ENCODE peak calls at places on chromosomes 6 and 20, in five cellular contexts. M, Y, L, K and Q are unnamed samples.

GRCh38 chr20:10478205-10478604 is 43.1 kb downstream of the SLX4IP start:
- DNase-seq in K (no peak), L (no peak), Y (no peak), M (no peak), Q (no peak)

GRCh38 chr20:3358676-3359340 is 48.7 kb downstream of the DNAAF9 start:
- DNase-seq in K (no peak), M (no peak), Y (no peak), L (no peak), Q (no peak)

GRCh38 chr6:167893416-167893815 is 66.7 kb downstream of the AFDN start:
- DNase-seq in L (no peak), Y (no peak), K (no peak), M (no peak), Q (no peak)

GRCh38 chr6:15901141-15902115 is 227.5 kb upstream of the MYLIP start:
- DNase-seq in L (no peak), Y (no peak), M (no peak), K (peak; percentile 48), Q (no peak)

GRCh38 chr6:167968091-167968490 is 29.4 kb upstream of the KIF25 start:
- DNase-seq in Y (no peak), K (no peak), M (no peak), L (no peak), Q (no peak)

GRCh38 chr6:9161731-9162130 is 726.4 kb upstream of the SLC35B3 start:
- DNase-seq in K (no peak), M (no peak), Y (no peak), L (no peak), Q (no peak)

GRCh38 chr6:38393986-38394385 is 245.7 kb downstream of the BTBD9 start:
- DNase-seq in K (no peak), M (no peak), Y (no peak), L (no peak), Q (no peak)

GRCh38 chr6:45148278-45148677 is 179.9 kb upstream of the RUNX2 start:
- DNase-seq in K (no peak), M (no peak), Y (no peak), L (no peak), Q (no peak)

GRCh38 chr6:148146717-148147116 is 195.9 kb upstream of the SASH1 start:
- DNase-seq in K (no peak), Y (no peak), M (peak; percentile 13), L (no peak), Q (peak; percentile 8)

GRCh38 chr20:31587545-31588389 is 17.3 kb upstream of the ID1 start:
- DNase-seq in K (no peak), M (no peak), L (no peak), Y (peak; percentile 57), Q (no peak)

GRCh38 chr6:5584072-5584471 is 322.8 kb downstream of the FARS2 start:
- DNase-seq in L (no peak), K (no peak), M (no peak), Y (no peak), Q (no peak)

GRCh38 chr6:133132092-133132491 is 109.1 kb upstream of the EYA4 start:
- DNase-seq in Y (no peak), L (no peak), M (no peak), K (no peak), Q (no peak)

GRCh38 chr6:26215200-26216014 is 128.2 kb downstream of the HFE start:
- DNase-seq in Y (no peak), K (no peak), M (peak; percentile 30), L (no peak), Q (peak; percentile 38)

GRCh38 chr20:10856237-10856636 is 182.4 kb upstream of the JAG1 start:
- DNase-seq in Y (peak; percentile 27), M (no peak), L (no peak), K (no peak), Q (no peak)

GRCh38 chr20:35947489-35947888 is 6.8 kb downstream of the SCAND1 start:
- DNase-seq in K (no peak), M (peak; percentile 29), Y (no peak), L (no peak), Q (no peak)

GRCh38 chr6:170049641-170050491 is 241.0 kb downstream of the DLL1 start:
- DNase-seq in Y (peak; percentile 62), K (peak; percentile 48), L (peak; percentile 91), M (no peak), Q (no peak)

GRCh38 chr6:100549406-100550167 is 84.9 kb upstream of the SIM1 start:
- DNase-seq in M (no peak), K (no peak), L (no peak), Y (no peak), Q (no peak)

GRCh38 chr6:134828641-134829040 is 121.3 kb downstream of the ALDH8A1 start:
- DNase-seq in L (no peak), M (no peak), K (no peak), Y (no peak), Q (no peak)

GRCh38 chr6:3194535-3195376 is 32.7 kb downstream of the TUBB2B start:
- DNase-seq in K (no peak), M (no peak), L (no peak), Y (no peak), Q (no peak)

GRCh38 chr6:135939216-135939610 is 87.7 kb downstream of the PDE7B start:
- DNase-seq in K (peak; percentile 28), M (no peak), Y (no peak), L (peak; percentile 18), Q (no peak)

GRCh38 chr6:150196942-150197745 is 54.3 kb downstream of the PPP1R14C start:
- DNase-seq in K (no peak), M (no peak), Y (no peak), L (no peak), Q (no peak)

GRCh38 chr6:52571099-52571755 is 5.6 kb downstream of the TRAM2 start:
- DNase-seq in M (no peak), Y (no peak), L (no peak), K (peak; percentile 59), Q (no peak)

GRCh38 chr6:4860387-4860786 is 84.2 kb downstream of the CDYL start:
- DNase-seq in M (no peak), L (no peak), Y (no peak), K (no peak), Q (no peak)

GRCh38 chr6:31898200-31899011 is 908 bp upstream of the EHMT2 start:
- DNase-seq in L (no peak), K (no peak), M (peak; percentile 33), Y (no peak), Q (peak; percentile 58)

GRCh38 chr6:129029778-129030177 is 146.8 kb downstream of the LAMA2 start:
- DNase-seq in Y (no peak), M (no peak), L (no peak), K (no peak), Q (no peak)

GRCh38 chr6:142192343-142192742 is 45.3 kb downstream of the VTA1 start:
- DNase-seq in L (no peak), K (no peak), Y (no peak), M (no peak), Q (no peak)

GRCh38 chr6:163094881-163095280 is 319.6 kb upstream of the QKI start:
- DNase-seq in Y (no peak), L (no peak), K (no peak), M (no peak), Q (no peak)

GRCh38 chr6:163099621-163100171 is 314.8 kb upstream of the QKI start:
- DNase-seq in K (no peak), L (no peak), M (no peak), Y (no peak), Q (no peak)

GRCh38 chr6:163092846-163093245 is 321.7 kb upstream of the QKI start:
- DNase-seq in L (no peak), K (no peak), M (no peak), Y (no peak), Q (no peak)

GRCh38 chr6:163098827-163099469 is 315.6 kb upstream of the QKI start:
- DNase-seq in K (no peak), Y (no peak), L (no peak), M (no peak), Q (no peak)

DNA sequence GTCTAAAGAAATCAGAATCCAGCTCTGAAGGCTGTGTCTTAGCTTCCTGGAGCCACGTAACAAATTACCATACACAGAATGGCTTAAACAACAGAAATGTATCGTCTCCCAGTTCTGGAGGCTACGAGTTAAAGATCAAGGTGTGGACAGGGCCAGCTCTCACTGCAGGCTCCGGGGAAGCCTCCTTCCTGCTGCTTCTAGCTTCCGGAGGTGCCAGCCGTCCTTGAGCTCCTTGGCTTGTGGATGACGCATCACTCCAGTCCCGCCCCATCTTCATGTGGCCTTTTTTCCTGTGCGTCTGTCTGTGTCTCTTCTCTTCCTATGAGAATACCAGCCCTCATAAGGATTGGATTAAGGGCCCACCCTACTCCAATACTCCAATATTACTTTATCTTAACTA is 319.1 kb upstream of the QKI start:
- DNase-seq in M (no peak), Y (no peak), L (no peak), K (no peak), Q (no peak)
- H3K27me3 ChIP-seq in M (no peaks in the 10 kb centered on the region), Y (no peaks in the 10 kb centered on the region), L (no peaks in the 10 kb centered on the region), K (no peaks in the 10 kb centered on the region), Q (no peaks in the 10 kb centered on the region)

GRCh38 chr20:37383229-37383989 is 37.5 kb downstream of the SRC start:
- DNase-seq in Y (peak; percentile 48), L (no peak), M (no peak), K (peak; percentile 34), Q (no peak)
- H3K27ac ChIP-seq in Y (peak overlapping the region; percentile 25), L (no peak overlapping the region), M (no peak overlapping the region), K (peak overlapping the region; percentile 36), Q (no peak overlapping the region)

DNA sequence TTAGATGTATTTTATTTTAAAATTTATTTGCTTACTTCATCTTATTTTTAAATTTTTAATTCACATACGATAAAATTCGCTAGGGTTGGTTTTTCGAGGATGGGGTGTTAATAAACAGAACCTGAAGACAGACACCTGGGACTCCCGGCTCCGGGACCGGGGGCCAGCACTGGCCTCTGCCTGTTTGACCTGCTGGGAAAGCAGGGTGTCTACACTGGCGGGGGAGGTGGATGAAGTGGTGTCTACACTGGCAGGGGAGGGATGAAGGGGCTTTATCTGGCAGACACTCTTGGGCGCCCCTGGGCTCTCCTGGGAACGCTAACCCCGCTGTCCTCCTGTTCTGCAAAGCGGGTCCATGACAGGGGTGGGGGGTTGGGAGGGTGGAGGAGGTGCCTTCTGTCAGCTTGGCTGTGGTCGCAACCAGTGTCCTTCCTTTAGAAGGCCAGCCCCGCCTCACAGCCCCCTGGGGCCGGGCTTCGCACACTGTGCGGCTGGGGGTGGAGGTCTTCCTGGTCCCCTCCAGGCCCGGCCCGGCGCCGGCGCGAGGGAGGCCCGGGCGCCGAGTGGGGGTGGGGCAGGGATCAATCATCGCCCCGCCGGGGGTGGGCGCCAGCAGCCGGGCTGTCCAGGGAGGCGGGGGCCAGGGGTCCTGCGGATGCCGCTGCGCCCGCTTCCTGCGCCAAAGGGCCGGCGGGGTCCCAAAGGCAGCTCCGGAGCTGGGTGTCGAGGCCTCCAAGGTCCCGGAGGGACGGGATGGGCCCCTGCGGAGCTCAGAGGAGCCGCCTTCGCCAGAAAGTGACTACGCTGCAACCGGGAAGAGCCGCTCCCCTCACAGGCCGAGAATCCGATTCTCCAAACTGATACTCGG is 1.8 kb downstream of the GATA5 start:
- DNase-seq in K (no peak), Y (no peak), M (no peak), L (no peak), Q (no peak)
- H3K27me3 ChIP-seq in K (peaks cover 91% of the 10 kb centered on the region), Y (peaks cover 12% of the 10 kb centered on the region), M (peaks cover 10% of the 10 kb centered on the region), L (peaks cover 16% of the 10 kb centered on the region), Q (no peaks in the 10 kb centered on the region)

DNA sequence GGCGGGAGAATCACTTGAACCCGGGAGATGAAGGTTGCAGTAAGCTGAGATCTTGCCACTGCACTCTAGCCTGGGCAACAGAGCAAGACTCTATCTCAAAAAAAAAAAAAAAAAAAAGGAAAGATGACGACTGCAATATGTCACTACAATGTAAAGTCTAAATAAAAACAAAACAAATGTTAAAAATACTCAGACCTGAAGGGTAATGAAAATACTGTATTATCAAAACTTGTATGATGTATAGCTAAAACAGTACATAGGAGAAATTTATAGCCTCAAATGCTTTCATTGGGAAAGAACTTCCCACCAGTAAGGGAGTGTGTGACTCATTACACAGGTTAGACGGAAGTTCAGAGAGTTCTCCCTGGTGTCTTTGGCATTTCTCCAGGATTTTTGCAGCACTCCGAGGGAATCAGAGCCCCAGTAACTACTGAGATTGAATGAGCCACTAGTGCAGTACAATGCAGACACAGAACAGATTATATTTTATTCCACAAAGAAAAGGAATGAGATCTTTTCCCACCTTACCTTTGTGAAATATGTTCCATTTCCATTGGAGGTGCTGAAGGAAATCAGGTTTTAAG is 12.5 kb upstream of the RALGAPB start:
- DNase-seq in K (no peak), M (no peak), Y (no peak), L (no peak), Q (no peak)
- H3K27ac ChIP-seq in K (no peak overlapping the region), M (no peak overlapping the region), Y (no peak overlapping the region), L (no peak overlapping the region), Q (no peak overlapping the region)